ENCODE peak calls at places on chromosome 22, in four cellular contexts. One of them, this sample, is unnamed.

GRCh38 chr22:33853200-33854097 is 66.8 kb downstream of the LARGE1 start:
- DNase-seq in AG08395: peak
- DNase-seq in tibial nerve: peak
- DNase-seq in activated CD4-positive, alpha-beta T cell treated with anti-CD3 and anti-CD28 coated beads, Interleukin-2, amount 50 U/mL, for 4 hours: no peak
- DNase-seq in this sample: peak

GRCh38 chr22:48318173-48318572 is 1509.5 kb downstream of the BRD1 start:
- DNase-seq in AG08395: no peak
- DNase-seq in tibial nerve: no peak
- DNase-seq in activated CD4-positive, alpha-beta T cell treated with anti-CD3 and anti-CD28 coated beads, Interleukin-2, amount 50 U/mL, for 4 hours: no peak
- DNase-seq in this sample: no peak

GRCh38 chr22:20315337-20316216 is 4.3 kb downstream of the DGCR6L start:
- DNase-seq in AG08395: no peak
- DNase-seq in tibial nerve: no peak
- DNase-seq in activated CD4-positive, alpha-beta T cell treated with anti-CD3 and anti-CD28 coated beads, Interleukin-2, amount 50 U/mL, for 4 hours: no peak
- DNase-seq in this sample: peak

GRCh38 chr22:49694462-49695260 is 133.0 kb downstream of the BRD1 start:
- DNase-seq in AG08395: no peak
- DNase-seq in tibial nerve: no peak
- DNase-seq in activated CD4-positive, alpha-beta T cell treated with anti-CD3 and anti-CD28 coated beads, Interleukin-2, amount 50 U/mL, for 4 hours: no peak
- DNase-seq in this sample: no peak

GRCh38 chr22:43428005-43428485 is 16.2 kb downstream of the MPPED1 start:
- DNase-seq in AG08395: no peak
- DNase-seq in tibial nerve: no peak
- DNase-seq in activated CD4-positive, alpha-beta T cell treated with anti-CD3 and anti-CD28 coated beads, Interleukin-2, amount 50 U/mL, for 4 hours: no peak
- DNase-seq in this sample: no peak

GRCh38 chr22:33746501-33746928 is 173.8 kb downstream of the LARGE1 start:
- DNase-seq in AG08395: no peak
- DNase-seq in tibial nerve: no peak
- DNase-seq in activated CD4-positive, alpha-beta T cell treated with anti-CD3 and anti-CD28 coated beads, Interleukin-2, amount 50 U/mL, for 4 hours: no peak
- DNase-seq in this sample: peak

GRCh38 chr22:46293591-46294260 is 2.9 kb upstream of the GTSE1 start:
- DNase-seq in AG08395: peak
- DNase-seq in tibial nerve: no peak
- DNase-seq in activated CD4-positive, alpha-beta T cell treated with anti-CD3 and anti-CD28 coated beads, Interleukin-2, amount 50 U/mL, for 4 hours: no peak
- DNase-seq in this sample: no peak

GRCh38 chr22:49600452-49600847 is 227.2 kb downstream of the BRD1 start:
- DNase-seq in AG08395: no peak
- DNase-seq in tibial nerve: no peak
- DNase-seq in activated CD4-positive, alpha-beta T cell treated with anti-CD3 and anti-CD28 coated beads, Interleukin-2, amount 50 U/mL, for 4 hours: no peak
- DNase-seq in this sample: no peak

GRCh38 chr22:31098633-31099110 is 8.7 kb downstream of the SELENOM start:
- DNase-seq in AG08395: peak
- DNase-seq in tibial nerve: peak
- DNase-seq in activated CD4-positive, alpha-beta T cell treated with anti-CD3 and anti-CD28 coated beads, Interleukin-2, amount 50 U/mL, for 4 hours: no peak
- DNase-seq in this sample: no peak

GRCh38 chr22:50303848-50304527 is 3.5 kb downstream of the PLXNB2 start:
- DNase-seq in AG08395: no peak
- DNase-seq in tibial nerve: no peak
- DNase-seq in activated CD4-positive, alpha-beta T cell treated with anti-CD3 and anti-CD28 coated beads, Interleukin-2, amount 50 U/mL, for 4 hours: no peak
- DNase-seq in this sample: peak

GRCh38 chr22:41619979-41620645 is 731 bp downstream of the DESI1 start:
- DNase-seq in AG08395: peak
- DNase-seq in tibial nerve: no peak
- DNase-seq in activated CD4-positive, alpha-beta T cell treated with anti-CD3 and anti-CD28 coated beads, Interleukin-2, amount 50 U/mL, for 4 hours: peak
- DNase-seq in this sample: peak

GRCh38 chr22:42959472-42960145 is 55.3 kb downstream of the PACSIN2 start:
- DNase-seq in AG08395: no peak
- DNase-seq in tibial nerve: no peak
- DNase-seq in activated CD4-positive, alpha-beta T cell treated with anti-CD3 and anti-CD28 coated beads, Interleukin-2, amount 50 U/mL, for 4 hours: no peak
- DNase-seq in this sample: peak

GRCh38 chr22:25488244-25489020 is 76.0 kb upstream of the GRK3 start:
- DNase-seq in AG08395: peak
- DNase-seq in tibial nerve: peak
- DNase-seq in activated CD4-positive, alpha-beta T cell treated with anti-CD3 and anti-CD28 coated beads, Interleukin-2, amount 50 U/mL, for 4 hours: peak
- DNase-seq in this sample: peak

GRCh38 chr22:37752189-37753061 is 55.3 kb upstream of the GCAT start:
- DNase-seq in AG08395: peak
- DNase-seq in tibial nerve: peak
- DNase-seq in activated CD4-positive, alpha-beta T cell treated with anti-CD3 and anti-CD28 coated beads, Interleukin-2, amount 50 U/mL, for 4 hours: no peak
- DNase-seq in this sample: peak

GRCh38 chr22:46178755-46179505 is 28.6 kb downstream of the PPARA start:
- DNase-seq in AG08395: no peak
- DNase-seq in tibial nerve: no peak
- DNase-seq in activated CD4-positive, alpha-beta T cell treated with anti-CD3 and anti-CD28 coated beads, Interleukin-2, amount 50 U/mL, for 4 hours: no peak
- DNase-seq in this sample: no peak

GRCh38 chr22:26722159-26722558 is 64.8 kb downstream of the MIAT start:
- DNase-seq in AG08395: peak
- DNase-seq in tibial nerve: no peak
- DNase-seq in activated CD4-positive, alpha-beta T cell treated with anti-CD3 and anti-CD28 coated beads, Interleukin-2, amount 50 U/mL, for 4 hours: no peak
- DNase-seq in this sample: no peak

GRCh38 chr22:39343259-39344045 is 6.3 kb upstream of the SYNGR1 start:
- DNase-seq in AG08395: peak
- DNase-seq in tibial nerve: no peak
- DNase-seq in activated CD4-positive, alpha-beta T cell treated with anti-CD3 and anti-CD28 coated beads, Interleukin-2, amount 50 U/mL, for 4 hours: peak
- DNase-seq in this sample: peak

GRCh38 chr22:30290679-30291333 is 1.5 kb upstream of the CASTOR1 start:
- DNase-seq in AG08395: peak
- DNase-seq in tibial nerve: peak
- DNase-seq in activated CD4-positive, alpha-beta T cell treated with anti-CD3 and anti-CD28 coated beads, Interleukin-2, amount 50 U/mL, for 4 hours: no peak
- DNase-seq in this sample: peak

GRCh38 chr22:20312396-20313191 is 7.3 kb downstream of the DGCR6L start:
- DNase-seq in AG08395: no peak
- DNase-seq in tibial nerve: no peak
- DNase-seq in activated CD4-positive, alpha-beta T cell treated with anti-CD3 and anti-CD28 coated beads, Interleukin-2, amount 50 U/mL, for 4 hours: no peak
- DNase-seq in this sample: peak

GRCh38 chr22:21447694-21448402 is 19.3 kb upstream of the TMEM191C start:
- DNase-seq in AG08395: no peak
- DNase-seq in tibial nerve: no peak
- DNase-seq in activated CD4-positive, alpha-beta T cell treated with anti-CD3 and anti-CD28 coated beads, Interleukin-2, amount 50 U/mL, for 4 hours: no peak
- DNase-seq in this sample: no peak

GRCh38 chr22:19798825-19799224 is 38.2 kb downstream of the TBX1 start:
- DNase-seq in AG08395: no peak
- DNase-seq in tibial nerve: peak
- DNase-seq in activated CD4-positive, alpha-beta T cell treated with anti-CD3 and anti-CD28 coated beads, Interleukin-2, amount 50 U/mL, for 4 hours: no peak
- DNase-seq in this sample: no peak

GRCh38 chr22:44544523-44545433 is 46.7 kb upstream of the RTL6 start:
- DNase-seq in AG08395: no peak
- DNase-seq in tibial nerve: no peak
- DNase-seq in activated CD4-positive, alpha-beta T cell treated with anti-CD3 and anti-CD28 coated beads, Interleukin-2, amount 50 U/mL, for 4 hours: no peak
- DNase-seq in this sample: no peak